ENCODE peak calls at places on chromosome 21, in seven cellular contexts. One of them, this sample, is unnamed.

GRCh38 chr21:45152265-45152746 is 77.9 kb downstream of the ADARB1 start:
- DNase-seq in cardiac muscle cell: no peak
- DNase-seq in activated naive CD4-positive, alpha-beta T cell treated with Interleukin-2 at 50 U/mL for 16 hours: peak
- DNase-seq in lower leg skin: peak
- DNase-seq in upper lobe of right lung: peak
- DNase-seq in transverse colon: peak
- DNase-seq in renal cortical epithelial cell: no peak
- DNase-seq in this sample: peak

GRCh38 chr21:42653492-42654061 is at the start of gene PDE9A:
- DNase-seq in activated naive CD4-positive, alpha-beta T cell treated with Interleukin-2 at 50 U/mL for 16 hours: peak
- DNase-seq in renal cortical epithelial cell: no peak
- DNase-seq in cardiac muscle cell: no peak
- DNase-seq in transverse colon: peak
- DNase-seq in lower leg skin: no peak
- DNase-seq in upper lobe of right lung: peak
- DNase-seq in this sample: peak

GRCh38 chr21:46425566-46425965 is 33.1 kb upstream of the DIP2A start:
- DNase-seq in activated naive CD4-positive, alpha-beta T cell treated with Interleukin-2 at 50 U/mL for 16 hours: peak
- DNase-seq in transverse colon: no peak
- DNase-seq in lower leg skin: no peak
- DNase-seq in cardiac muscle cell: no peak
- DNase-seq in upper lobe of right lung: no peak
- DNase-seq in renal cortical epithelial cell: no peak
- DNase-seq in this sample: peak

GRCh38 chr21:45889115-45889708 is 92.4 kb upstream of the COL6A1 start:
- DNase-seq in renal cortical epithelial cell: no peak
- DNase-seq in activated naive CD4-positive, alpha-beta T cell treated with Interleukin-2 at 50 U/mL for 16 hours: no peak
- DNase-seq in cardiac muscle cell: no peak
- DNase-seq in upper lobe of right lung: no peak
- DNase-seq in lower leg skin: no peak
- DNase-seq in transverse colon: no peak
- DNase-seq in this sample: peak

GRCh38 chr21:32360401-32360981 is 32.3 kb downstream of the URB1 start:
- DNase-seq in transverse colon: no peak
- DNase-seq in activated naive CD4-positive, alpha-beta T cell treated with Interleukin-2 at 50 U/mL for 16 hours: no peak
- DNase-seq in cardiac muscle cell: no peak
- DNase-seq in upper lobe of right lung: no peak
- DNase-seq in renal cortical epithelial cell: no peak
- DNase-seq in lower leg skin: no peak
- DNase-seq in this sample: no peak

GRCh38 chr21:45142916-45143315 is 68.5 kb downstream of the ADARB1 start:
- DNase-seq in lower leg skin: no peak
- DNase-seq in upper lobe of right lung: no peak
- DNase-seq in activated naive CD4-positive, alpha-beta T cell treated with Interleukin-2 at 50 U/mL for 16 hours: no peak
- DNase-seq in renal cortical epithelial cell: no peak
- DNase-seq in cardiac muscle cell: no peak
- DNase-seq in transverse colon: no peak
- DNase-seq in this sample: no peak

GRCh38 chr21:44370027-44370735 is 16.8 kb downstream of the TRPM2 start:
- DNase-seq in activated naive CD4-positive, alpha-beta T cell treated with Interleukin-2 at 50 U/mL for 16 hours: no peak
- DNase-seq in transverse colon: no peak
- DNase-seq in cardiac muscle cell: peak
- DNase-seq in renal cortical epithelial cell: peak
- DNase-seq in lower leg skin: no peak
- DNase-seq in upper lobe of right lung: peak
- DNase-seq in this sample: no peak

GRCh38 chr21:35163381-35163780 is 114.3 kb upstream of the RUNX1 start:
- DNase-seq in renal cortical epithelial cell: no peak
- DNase-seq in cardiac muscle cell: peak
- DNase-seq in upper lobe of right lung: no peak
- DNase-seq in lower leg skin: no peak
- DNase-seq in activated naive CD4-positive, alpha-beta T cell treated with Interleukin-2 at 50 U/mL for 16 hours: no peak
- DNase-seq in transverse colon: no peak
- DNase-seq in this sample: no peak

GRCh38 chr21:28516996-28517592 is 475.6 kb downstream of the LTN1 start:
- DNase-seq in cardiac muscle cell: peak
- DNase-seq in lower leg skin: peak
- DNase-seq in transverse colon: peak
- DNase-seq in upper lobe of right lung: peak
- DNase-seq in activated naive CD4-positive, alpha-beta T cell treated with Interleukin-2 at 50 U/mL for 16 hours: peak
- DNase-seq in renal cortical epithelial cell: peak
- DNase-seq in this sample: peak

This sample was measured in lower lobe of right lung.